ENCODE peak calls at places on chromosomes 16 and 17, in seven cellular contexts. U is left ventricle myocardium inferior; I is body of pancreas; T is fibroblast of lung; M is CD8-positive, alpha-beta T cell; J is GM23248; V is heart left ventricle. B is an unnamed sample.

GRCh38 chr17:82859431-82860403 is 19.9 kb upstream of the ZNF750 start:
- DNase-seq in U (no peak), I (no peak), T (peak), M (peak), J (peak), V (no peak), B (peak)

GRCh38 chr16:53457670-53458069 is 23.4 kb downstream of the RBL2 start:
- DNase-seq in U (no peak), I (no peak), T (no peak), M (peak), J (no peak), V (no peak), B (no peak)

GRCh38 chr17:82791532-82791931 is 39.7 kb downstream of the TBCD start:
- DNase-seq in U (no peak), I (no peak), T (peak), M (no peak), J (peak), V (no peak), B (no peak)

GRCh38 chr17:39130205-39130604 is 21.2 kb downstream of the PLXDC1 start:
- DNase-seq in U (no peak), I (no peak), T (no peak), M (no peak), J (no peak), V (no peak), B (no peak)

GRCh38 chr16:66427036-66427446 is at the start of gene BEAN1:
- DNase-seq in U (peak), I (no peak), T (peak), M (no peak), J (peak), V (peak), B (no peak)

GRCh38 chr16:81651758-81652718 is 127.1 kb upstream of the PLCG2 start:
- DNase-seq in U (no peak), I (no peak), T (peak), M (no peak), J (no peak), V (no peak), B (no peak)

GRCh38 chr17:7440113-7440822 is 956 bp downstream of the FGF11 start:
- DNase-seq in U (peak), I (peak), T (no peak), M (no peak), J (peak), V (peak), B (peak)

GRCh38 chr17:75459590-75460267 is 3.3 kb downstream of the TMEM94 start:
- DNase-seq in U (no peak), I (no peak), T (no peak), M (no peak), J (no peak), V (peak), B (no peak)

GRCh38 chr17:72388765-72389473 is 268.1 kb downstream of the SOX9 start:
- DNase-seq in U (no peak), I (no peak), T (peak), M (no peak), J (no peak), V (no peak), B (no peak)

GRCh38 chr16:54169112-54169511 is 117.5 kb downstream of the IRX3 start:
- DNase-seq in U (no peak), I (no peak), T (no peak), M (no peak), J (no peak), V (no peak), B (no peak)

DNA sequence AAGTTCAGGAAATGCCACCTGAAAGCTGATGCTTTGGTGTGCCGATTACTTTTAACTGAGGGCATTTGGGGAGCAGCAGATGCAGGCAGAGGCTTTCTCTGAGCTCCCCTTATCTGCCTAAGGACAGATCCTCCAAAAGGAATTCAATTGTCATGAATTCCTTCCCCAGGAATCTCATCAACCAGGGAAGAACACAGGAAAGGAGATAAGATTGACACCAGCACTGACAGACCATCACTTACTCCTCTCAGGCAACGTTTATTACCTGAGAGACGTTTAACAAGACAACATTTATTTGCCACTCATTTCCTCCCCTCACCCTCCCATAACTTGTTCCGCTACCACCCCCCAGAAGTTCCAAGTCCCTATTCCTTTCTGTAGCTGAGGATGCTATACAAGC is 17.6 kb upstream of the CDRT4 start:
- DNase-seq in U (no peak), I (no peak), T (no peak), M (no peak), J (no peak), V (no peak), B (no peak)
- H3K27ac ChIP-seq in U (no peak), I (no peak), T (no peak), M (no peak), J (no peak), V (no peak), B (no peak)

DNA sequence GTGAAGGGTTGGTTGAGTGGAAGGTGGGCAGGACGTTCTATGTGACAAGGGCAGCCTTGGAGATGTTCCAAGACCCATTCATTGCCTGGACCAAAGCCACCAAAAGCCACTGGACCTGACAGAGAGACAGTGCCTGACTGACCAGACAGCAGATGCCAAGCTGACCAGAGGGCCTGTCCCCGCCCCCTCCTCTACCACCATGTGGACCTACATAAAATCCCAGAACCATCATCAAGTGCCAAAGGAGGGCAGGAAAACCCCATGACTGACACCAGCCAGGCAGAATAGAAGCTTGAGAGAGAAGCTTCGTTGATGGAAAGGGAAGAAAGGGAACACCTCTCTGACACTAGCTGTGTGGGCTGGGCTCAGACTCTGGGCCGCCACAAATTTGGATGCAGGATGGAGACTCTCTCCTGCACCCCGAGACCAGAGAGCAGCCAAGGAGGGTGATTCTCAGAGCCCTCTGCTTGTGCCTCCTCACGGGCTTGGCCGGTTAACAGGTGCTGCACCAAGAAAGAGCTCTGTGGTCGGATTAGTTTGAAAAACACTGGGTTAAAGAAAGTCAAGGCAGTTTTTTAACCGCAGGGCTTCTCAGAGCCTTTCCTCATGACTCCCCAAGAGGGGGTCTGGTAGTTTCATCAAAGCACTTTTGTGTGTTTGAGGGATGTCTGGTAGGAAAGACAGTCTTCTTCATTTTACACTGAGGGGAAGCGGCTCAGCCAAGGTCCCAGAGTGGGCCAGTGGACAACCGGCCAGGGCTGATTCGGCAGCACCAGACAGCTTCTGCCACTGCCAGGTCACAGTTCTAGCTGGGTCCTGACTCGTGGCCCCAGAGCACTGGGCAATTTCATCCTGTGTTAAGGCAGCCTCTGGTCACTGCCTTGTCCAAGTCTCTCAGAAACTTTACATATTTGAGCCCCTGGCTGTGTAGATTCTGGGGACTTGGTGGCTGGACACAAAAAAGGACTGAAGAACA is 1.7 kb downstream of the TNFRSF13B start:
- DNase-seq in U (no peak), I (no peak), T (no peak), M (no peak), J (no peak), V (no peak), B (no peak)
- H3K4me3 ChIP-seq in U (no peak), I (no peak), T (no peak), M (no peak), J (no peak), V (no peak), B (no peak)

DNA sequence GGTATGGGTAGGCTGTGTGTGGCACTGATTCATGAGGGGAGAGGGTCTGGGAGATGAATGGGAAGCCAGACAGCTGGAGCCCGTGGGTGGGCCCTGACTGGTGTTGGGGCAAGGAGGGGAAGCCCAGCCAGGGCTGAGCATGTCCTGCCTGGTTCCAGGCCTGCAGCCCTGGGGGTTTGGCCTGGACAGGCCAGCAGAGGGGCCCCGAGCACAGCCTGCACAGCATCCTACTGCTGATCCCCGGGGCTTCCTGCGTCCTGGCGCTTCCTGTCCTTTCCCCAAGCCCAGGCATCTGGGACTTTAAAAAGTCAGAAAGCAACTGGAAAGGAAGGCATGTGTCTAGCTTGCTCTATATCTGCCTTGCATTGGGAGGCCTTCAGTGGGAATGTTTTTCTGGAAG is 4.6 kb upstream of the MVD start:
- DNase-seq in U (no peak), I (no peak), T (no peak), M (no peak), J (no peak), V (no peak), B (no peak)
- H3K27ac ChIP-seq in U (no peak), I (no peak), T (no peak), M (no peak), J (no peak), V (no peak), B (no peak)

GRCh38 chr16:1918890-1919679 is 870 bp upstream of the HS3ST6 start:
- DNase-seq in U (no peak), I (no peak), T (no peak), M (no peak), J (no peak), V (no peak), B (no peak)

GRCh38 chr16:1917665-1918111 is 527 bp downstream of the HS3ST6 start:
- DNase-seq in U (no peak), I (no peak), T (no peak), M (no peak), J (no peak), V (no peak), B (no peak)

GRCh38 chr16:1917056-1917664 is 1.1 kb downstream of the HS3ST6 start:
- DNase-seq in U (no peak), I (no peak), T (no peak), M (no peak), J (no peak), V (no peak), B (no peak)

GRCh38 chr16:1919680-1919998 is 1.4 kb upstream of the HS3ST6 start:
- DNase-seq in U (no peak), I (no peak), T (no peak), M (no peak), J (no peak), V (no peak), B (no peak)

DNA sequence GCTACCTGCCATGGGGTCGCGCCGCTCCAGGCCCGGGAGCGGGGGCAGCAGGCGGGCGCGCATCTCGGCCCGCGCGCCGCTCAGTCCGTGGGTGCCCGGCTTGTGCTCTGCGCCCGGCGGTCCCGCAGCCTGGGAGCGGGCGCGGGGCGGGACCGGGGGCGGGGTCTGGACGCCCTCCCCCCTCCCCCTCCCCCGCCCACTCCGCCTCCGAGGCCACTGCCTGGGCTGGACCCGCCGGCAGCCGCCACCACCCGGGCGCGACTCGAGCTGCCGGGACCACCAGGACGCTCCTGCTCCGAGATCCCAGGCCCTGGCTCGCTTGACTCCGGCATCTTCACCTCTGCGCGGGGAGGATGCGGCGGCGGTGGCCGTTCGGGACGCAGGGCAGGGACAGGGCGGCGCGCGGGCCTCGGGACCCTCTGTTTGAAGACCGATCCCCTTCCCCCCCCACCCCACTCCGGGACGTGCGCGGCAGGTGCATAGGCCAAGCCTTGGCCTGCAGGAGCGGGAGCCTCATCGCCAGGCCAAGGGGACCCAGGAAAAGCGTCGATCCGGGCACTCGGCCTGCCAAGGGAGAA is at the start of gene HS3ST6:
- DNase-seq in U (no peak), I (no peak), T (no peak), M (no peak), J (no peak), V (no peak), B (no peak)
- H3K4me3 ChIP-seq in U (peak), I (no peak), T (no peak), M (no peak), J (no peak), V (no peak), B (no peak)

GRCh38 chr17:65530158-65530984 is 31.1 kb downstream of the AXIN2 start:
- DNase-seq in U (no peak), I (no peak), T (no peak), M (no peak), J (no peak), V (no peak), B (no peak)
- H3K27ac ChIP-seq in U (peak), I (no peak), T (peak), M (no peak), J (no peak), V (peak), B (no peak)

GRCh38 chr16:27595461-27595860 is 45.5 kb downstream of the KATNIP start:
- DNase-seq in U (no peak), I (peak), T (no peak), M (no peak), J (no peak), V (no peak), B (no peak)
- H3K4me3 ChIP-seq in U (no peak), I (no peak), T (no peak), M (no peak), J (no peak), V (no peak), B (no peak)

DNA sequence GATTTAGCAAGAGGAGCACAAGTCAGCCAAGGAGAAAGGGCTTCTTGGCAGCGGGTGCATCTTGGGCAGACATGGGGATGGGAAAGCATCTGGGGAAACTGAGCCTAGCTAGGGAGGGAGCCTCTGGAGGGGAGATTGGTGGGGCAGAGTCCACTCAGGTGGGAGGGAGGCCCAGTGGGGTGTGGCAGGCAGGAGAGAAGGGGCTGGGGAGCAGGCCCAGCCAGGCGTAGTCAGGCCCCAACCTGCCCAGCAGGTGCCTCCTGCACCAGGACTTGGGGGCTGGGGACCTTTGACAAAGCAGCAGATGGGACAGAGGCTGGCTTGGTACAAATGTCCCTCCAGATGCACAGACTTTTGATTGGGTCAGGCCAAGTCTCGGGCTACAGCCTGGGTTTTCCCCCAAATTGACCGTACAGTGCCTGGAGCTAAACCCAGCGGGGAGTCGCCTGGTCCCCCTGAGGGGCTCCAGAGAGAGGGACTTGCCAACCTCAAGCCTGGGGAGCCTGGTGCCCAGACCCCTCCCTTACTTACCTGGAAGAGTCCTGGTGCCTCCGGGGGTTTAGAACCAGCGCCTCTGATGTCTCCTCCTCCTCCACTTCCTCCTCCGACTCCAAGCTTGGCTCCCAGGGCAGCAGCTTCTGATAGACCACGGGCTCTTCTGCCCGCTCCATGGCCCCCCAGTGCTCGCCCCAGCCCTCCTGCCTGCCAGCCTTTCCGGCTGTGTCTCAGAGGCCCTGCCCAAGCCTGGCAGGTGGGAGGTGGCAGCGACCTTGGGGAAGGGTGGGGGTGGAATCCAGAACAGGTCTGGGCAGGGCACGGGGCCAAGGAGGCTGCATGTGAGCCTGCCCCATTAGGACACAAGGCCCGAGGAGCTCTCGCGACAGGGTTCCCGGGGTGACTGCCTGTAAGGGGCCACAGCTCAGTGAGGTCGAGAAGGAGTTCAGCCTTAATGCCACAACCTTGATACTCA is at the start of gene GGT6:
- DNase-seq in U (no peak), I (peak), T (no peak), M (no peak), J (no peak), V (no peak), B (peak)
- H3K27ac ChIP-seq in U (no peak), I (peak), T (no peak), M (no peak), J (no peak), V (no peak), B (peak)

B was measured in kidney.